ENCODE peak calls at places on chromosomes 3 and 15, in ten cellular contexts. W is hepatocyte, T is OCI-LY7, Z is mammary epithelial cell, N is HCT116, R is mesenchymal stem cell, M is A549, U is PC-9, E is mesendoderm, J is GM23248. A is an unnamed sample.

GRCh38 chr3:63824309-63824708 is 5.2 kb downstream of the C3orf49 start:
- DNase-seq in W (no peak), T (no peak), Z (peak; percentile 96), N (no peak), R (peak; percentile 51), M (peak; percentile 24), U (no peak), E (no peak), J (peak; percentile 63), A (peak; percentile 8)

GRCh38 chr15:98909968-98910885 is 97.4 kb downstream of the PGPEP1L start:
- DNase-seq in W (no peak), T (no peak), Z (no peak), N (no peak), R (no peak), M (no peak), U (no peak), E (no peak), J (no peak), A (no peak)

GRCh38 chr3:52153389-52154096 is 680 bp downstream of the POC1A start:
- DNase-seq in W (peak; percentile 39), T (peak; percentile 47), Z (peak; percentile 46), N (peak; percentile 55), R (peak; percentile 25), M (peak; percentile 43), U (peak; percentile 79), E (peak; percentile 93), J (peak; percentile 80), A (peak; percentile 72)

GRCh38 chr3:70531063-70531657 is 218.7 kb upstream of the MDFIC2 start:
- DNase-seq in W (peak; percentile 52), T (peak; percentile 14), Z (peak; percentile 3), N (no peak), R (peak; percentile 34), M (peak; percentile 42), U (no peak), E (peak; percentile 19), J (peak; percentile 55), A (no peak)

GRCh38 chr3:8767667-8768363 is 1.6 kb downstream of the OXTR start:
- DNase-seq in W (peak; percentile 31), T (no peak), Z (peak; percentile 71), N (no peak), R (no peak), M (no peak), U (no peak), E (peak; percentile 76), J (peak; percentile 56), A (peak; percentile 86)

GRCh38 chr15:41392659-41393058 is 9.6 kb downstream of the NDUFAF1 start:
- DNase-seq in W (no peak), T (no peak), Z (no peak), N (no peak), R (no peak), M (no peak), U (no peak), E (no peak), J (no peak), A (no peak)

GRCh38 chr3:179067839-179068238 is 3.8 kb downstream of the ZMAT3 start:
- DNase-seq in W (no peak), T (no peak), Z (no peak), N (no peak), R (no peak), M (no peak), U (no peak), E (no peak), J (no peak), A (peak; percentile 27)

GRCh38 chr3:69671082-69671952 is 67.9 kb upstream of the MITF start:
- DNase-seq in W (peak; percentile 60), T (peak; percentile 27), Z (peak; percentile 27), N (peak; percentile 15), R (peak; percentile 44), M (peak; percentile 42), U (peak; percentile 42), E (peak; percentile 34), J (peak; percentile 61), A (peak; percentile 85)

GRCh38 chr3:167318996-167319615 is 61.0 kb downstream of the ZBBX start:
- DNase-seq in W (no peak), T (no peak), Z (no peak), N (no peak), R (no peak), M (no peak), U (no peak), E (no peak), J (no peak), A (no peak)

DNA sequence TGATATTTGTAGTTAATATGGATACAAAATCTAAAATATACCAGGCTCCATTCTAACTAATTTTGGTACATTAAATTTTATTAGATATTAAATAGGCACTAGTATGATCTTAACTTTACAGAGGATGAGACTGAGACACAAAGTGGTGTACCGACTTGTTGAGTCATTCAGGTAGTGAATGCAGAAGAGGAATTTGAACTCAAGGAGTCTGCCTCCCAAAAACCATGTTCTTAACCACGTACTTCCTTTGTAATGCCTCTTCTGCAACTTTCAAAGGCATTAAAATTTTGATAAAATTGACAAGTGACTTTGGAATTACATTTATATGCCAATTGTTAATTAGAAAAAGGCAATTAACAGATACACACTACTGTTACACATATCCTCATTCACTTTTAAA is 61.8 kb downstream of the ZBBX start:
- DNase-seq in W (no peak), T (no peak), Z (no peak), N (no peak), R (no peak), M (no peak), U (no peak), E (no peak), J (no peak), A (no peak)
- H3K4me2 ChIP-seq in W (no peak overlapping the region), T (no peak overlapping the region), Z (no peak overlapping the region), N (no peak overlapping the region), R (no peak overlapping the region), M (no peak overlapping the region), U (no peak overlapping the region), E (no peak overlapping the region), J (no peak overlapping the region), A (no peak overlapping the region)

GRCh38 chr15:93900476-93901400 is 330.6 kb upstream of the MCTP2 start:
- DNase-seq in W (no peak), T (no peak), Z (no peak), N (no peak), R (no peak), M (no peak), U (no peak), E (no peak), J (no peak), A (no peak)

GRCh38 chr15:93899817-93900216 is 331.5 kb upstream of the MCTP2 start:
- DNase-seq in W (no peak), T (no peak), Z (no peak), N (no peak), R (no peak), M (no peak), U (no peak), E (no peak), J (no peak), A (no peak)

GRCh38 chr15:93897377-93897776 is 334.0 kb upstream of the MCTP2 start:
- DNase-seq in W (no peak), T (no peak), Z (peak; percentile 13), N (no peak), R (no peak), M (no peak), U (no peak), E (no peak), J (no peak), A (no peak)

GRCh38 chr15:93894438-93894837 is 336.9 kb upstream of the MCTP2 start:
- DNase-seq in W (no peak), T (no peak), Z (no peak), N (no peak), R (no peak), M (no peak), U (no peak), E (no peak), J (no peak), A (no peak)

DNA sequence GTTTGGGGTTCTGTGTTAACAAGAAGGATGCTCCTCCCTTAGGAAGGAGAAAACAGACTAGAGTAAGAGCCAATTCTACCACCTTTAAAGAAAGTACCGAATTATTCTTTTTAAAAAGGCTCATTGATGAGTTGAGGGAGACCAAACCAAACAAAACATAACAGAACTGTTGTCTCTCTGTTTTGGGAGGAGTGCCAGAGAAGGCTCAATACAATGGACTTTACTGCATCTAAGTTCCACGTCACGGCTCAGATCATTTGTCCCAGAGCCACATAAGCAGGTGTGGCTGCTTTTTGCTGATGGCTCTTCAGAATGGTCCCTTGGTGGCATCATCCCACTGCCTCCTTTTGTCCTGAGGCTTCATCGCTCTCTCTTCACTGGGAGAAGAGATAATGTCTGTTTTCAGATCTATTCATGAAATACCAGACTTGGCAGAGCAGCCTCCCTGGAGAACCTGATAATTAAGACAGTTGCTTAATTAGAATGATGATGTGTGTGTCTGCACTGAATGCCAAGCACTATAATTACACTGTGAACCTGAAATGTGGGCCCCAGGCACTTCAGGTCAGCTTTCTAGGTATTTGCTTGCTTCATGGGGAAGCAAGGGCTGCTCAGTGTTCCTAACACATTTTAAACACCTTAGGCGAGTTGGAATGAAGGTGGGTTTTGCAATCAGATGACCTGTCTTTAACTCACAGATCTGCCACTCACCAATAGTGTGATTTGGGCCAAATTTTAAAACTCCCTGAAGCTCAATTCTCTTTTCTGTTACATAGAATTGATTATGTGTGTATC is 335.2 kb upstream of the MCTP2 start:
- DNase-seq in W (no peak), T (no peak), Z (no peak), N (no peak), R (no peak), M (no peak), U (no peak), E (no peak), J (no peak), A (no peak)
- H3K4me3 ChIP-seq in W (no peak overlapping the region), T (no peak overlapping the region), Z (no peak overlapping the region), N (no peak overlapping the region), R (no peak overlapping the region), M (no peak overlapping the region), U (no peak overlapping the region), E (no peak overlapping the region), J (no peak overlapping the region), A (no peak overlapping the region)

DNA sequence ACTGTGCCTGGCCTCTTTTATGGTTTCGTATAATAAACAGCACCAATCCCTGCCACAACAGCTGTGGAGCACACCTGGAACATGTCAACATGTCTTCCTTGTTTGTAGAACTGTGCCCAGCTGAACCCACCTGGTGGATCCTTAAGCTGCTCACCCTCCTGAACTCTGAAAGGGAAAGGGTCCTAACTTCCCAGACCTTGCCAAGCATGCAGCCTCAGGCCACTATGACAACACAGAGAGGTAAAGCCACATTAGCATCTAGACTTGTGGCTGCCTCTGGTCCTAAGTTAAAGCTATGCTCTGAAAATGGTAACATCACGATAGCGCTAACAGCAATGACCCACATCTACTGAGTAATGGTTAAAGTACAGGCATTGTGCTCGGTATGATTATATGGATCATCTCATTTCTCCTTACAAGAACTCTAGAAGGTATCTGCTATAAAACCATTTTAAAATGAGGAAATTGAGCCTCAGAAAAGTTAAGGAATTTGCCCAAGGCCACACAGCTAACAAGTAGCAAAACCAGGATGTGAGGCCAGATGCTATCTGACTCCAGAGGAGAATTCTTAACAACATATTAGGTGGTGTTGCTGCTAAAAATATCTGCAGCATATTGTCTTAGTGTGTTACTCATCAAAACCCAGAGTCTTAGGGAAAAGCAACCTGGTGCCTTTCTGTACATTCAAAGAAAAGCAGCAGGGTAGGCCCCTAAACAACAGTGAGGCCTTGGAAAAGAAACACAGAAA is 23.1 kb upstream of the HERC1 start:
- DNase-seq in W (no peak), T (no peak), Z (peak; percentile 68), N (no peak), R (peak; percentile 16), M (no peak), U (peak; percentile 82), E (peak; percentile 74), J (peak; percentile 73), A (no peak)
- H3K4me2 ChIP-seq in W (no peak overlapping the region), T (no peak overlapping the region), Z (no peak overlapping the region), N (no peak overlapping the region), R (no peak overlapping the region), M (no peak overlapping the region), U (peak overlapping the region; percentile 12), E (no peak overlapping the region), J (no peak overlapping the region), A (no peak overlapping the region)

DNA sequence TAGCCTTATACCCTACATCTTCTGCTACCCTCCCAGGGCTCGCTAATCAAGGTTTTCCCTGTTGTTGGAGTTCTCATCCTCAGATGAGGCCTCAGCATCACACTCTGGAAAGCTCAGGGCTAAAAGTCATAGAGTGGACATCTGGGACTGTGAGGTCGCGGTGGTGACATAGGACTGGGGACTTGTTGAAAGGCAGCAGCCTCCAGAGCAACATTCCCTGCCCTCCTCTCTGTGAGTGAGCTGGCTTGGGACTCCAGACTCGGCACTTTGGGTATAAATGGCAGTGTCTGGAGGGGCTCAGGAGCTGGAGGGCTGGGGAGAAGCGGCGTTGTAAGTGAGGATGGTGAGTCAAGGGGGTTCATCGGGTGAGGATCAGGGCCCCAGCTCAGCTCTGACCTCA is 2.7 kb downstream of the CA12 start:
- DNase-seq in W (no peak), T (no peak), Z (no peak), N (no peak), R (no peak), M (no peak), U (no peak), E (no peak), J (no peak), A (no peak)
- H3K4me3 ChIP-seq in W (no peak overlapping the region), T (no peak overlapping the region), Z (peak overlapping the region; percentile 83), N (no peak overlapping the region), R (no peak overlapping the region), M (peak overlapping the region; percentile 92), U (no peak overlapping the region), E (no peak overlapping the region), J (no peak overlapping the region), A (no peak overlapping the region)

A was measured in osteoblast.